ENCODE peak calls at places on chromosomes 3 and 15, in four cellular contexts. Q is tibial nerve, I is brain microvascular endothelial cell, U is GM12865. V is an unnamed sample.

GRCh38 chr15:68106656-68107055 is 52.5 kb downstream of the PIAS1 start:
- DNase-seq in Q (no peak), I (peak), U (no peak), V (no peak)

GRCh38 chr15:40282870-40283614 is at the start of gene ANKRD63:
- DNase-seq in Q (no peak), I (no peak), U (no peak), V (no peak)

GRCh38 chr15:28786521-28786920 is 61.9 kb downstream of the GOLGA6L7 start:
- DNase-seq in Q (no peak), I (no peak), U (no peak), V (no peak)

GRCh38 chr3:30258426-30259392 is 347.7 kb upstream of the TGFBR2 start:
- DNase-seq in Q (no peak), I (no peak), U (no peak), V (no peak)

GRCh38 chr3:38084019-38084968 is 45.3 kb downstream of the DLEC1 start:
- DNase-seq in Q (no peak), I (no peak), U (peak), V (no peak)

GRCh38 chr3:120766576-120766975 is 24.0 kb downstream of the GTF2E1 start:
- DNase-seq in Q (no peak), I (no peak), U (no peak), V (no peak)

GRCh38 chr3:17442332-17443049 is 299.9 kb downstream of the TBC1D5 start:
- DNase-seq in Q (no peak), I (peak), U (no peak), V (no peak)

GRCh38 chr15:74007820-74008371 is 13.4 kb downstream of the PML start:
- DNase-seq in Q (no peak), I (no peak), U (peak), V (no peak)

GRCh38 chr3:109109574-109109973 is 8.4 kb downstream of the MORC1 start:
- DNase-seq in Q (no peak), I (no peak), U (no peak), V (no peak)

GRCh38 chr15:69117431-69117841 is 43.0 kb upstream of the GLCE start:
- DNase-seq in Q (no peak), I (no peak), U (no peak), V (no peak)

GRCh38 chr3:88434001-88434400 is 284.2 kb downstream of the C3orf38 start:
- DNase-seq in Q (no peak), I (no peak), U (peak), V (no peak)

GRCh38 chr3:32203854-32204253 is 34.6 kb upstream of the CMTM8 start:
- DNase-seq in Q (no peak), I (peak), U (no peak), V (no peak)

GRCh38 chr3:62171789-62172188 is 201.6 kb downstream of the FEZF2 start:
- DNase-seq in Q (no peak), I (no peak), U (no peak), V (no peak)

GRCh38 chr3:148227534-148227933 is 470.2 kb upstream of the AGTR1 start:
- DNase-seq in Q (no peak), I (peak), U (no peak), V (no peak)

GRCh38 chr3:196055683-196056270 is 26.1 kb downstream of the TFRC start:
- DNase-seq in Q (no peak), I (no peak), U (no peak), V (no peak)

GRCh38 chr3:73848173-73848751 is 223.5 kb upstream of the PDZRN3 start:
- DNase-seq in Q (no peak), I (peak), U (peak), V (no peak)

GRCh38 chr3:30471076-30471475 is 135.3 kb upstream of the TGFBR2 start:
- DNase-seq in Q (no peak), I (no peak), U (no peak), V (no peak)

GRCh38 chr3:48130321-48130881 is 57.8 kb downstream of the CDC25A start:
- DNase-seq in Q (peak), I (peak), U (no peak), V (no peak)

GRCh38 chr15:84840741-84841429 is 23.7 kb downstream of the ALPK3 start:
- DNase-seq in Q (no peak), I (no peak), U (no peak), V (no peak)

GRCh38 chr15:68764090-68764489 is 56.6 kb downstream of the ANP32A start:
- DNase-seq in Q (no peak), I (no peak), U (no peak), V (no peak)

GRCh38 chr3:190003730-190004129 is 117.0 kb downstream of the P3H2 start:
- DNase-seq in Q (no peak), I (peak), U (no peak), V (no peak)

GRCh38 chr3:106533097-106533496 is 664.3 kb upstream of the CBLB start:
- DNase-seq in Q (no peak), I (no peak), U (no peak), V (no peak)

GRCh38 chr3:29668728-29669127 is 387.9 kb downstream of the RBMS3 start:
- DNase-seq in Q (no peak), I (no peak), U (no peak), V (no peak)

GRCh38 chr3:151906751-151907150 is 33.3 kb downstream of the SUCNR1 start:
- DNase-seq in Q (no peak), I (no peak), U (no peak), V (no peak)

GRCh38 chr15:76576526-76577279 is 240.1 kb downstream of the ISL2 start:
- DNase-seq in Q (peak), I (peak), U (peak), V (no peak)

GRCh38 chr3:59318881-59319280 is 269.1 kb upstream of the CFAP20DC start:
- DNase-seq in Q (no peak), I (peak), U (no peak), V (no peak)

GRCh38 chr15:65286704-65287514 is at the start of gene PARP16:
- DNase-seq in Q (peak), I (peak), U (peak), V (peak)
- TF ChIP-seq CTCF in Q (peak), I (peak), U (peak), V (peak)

GRCh38 chr3:12810013-12810780 is 13.7 kb downstream of the CAND2 start:
- DNase-seq in Q (peak), I (peak), U (peak), V (peak)
- TF ChIP-seq CTCF in Q (peak), I (peak), U (peak), V (peak)

DNA sequence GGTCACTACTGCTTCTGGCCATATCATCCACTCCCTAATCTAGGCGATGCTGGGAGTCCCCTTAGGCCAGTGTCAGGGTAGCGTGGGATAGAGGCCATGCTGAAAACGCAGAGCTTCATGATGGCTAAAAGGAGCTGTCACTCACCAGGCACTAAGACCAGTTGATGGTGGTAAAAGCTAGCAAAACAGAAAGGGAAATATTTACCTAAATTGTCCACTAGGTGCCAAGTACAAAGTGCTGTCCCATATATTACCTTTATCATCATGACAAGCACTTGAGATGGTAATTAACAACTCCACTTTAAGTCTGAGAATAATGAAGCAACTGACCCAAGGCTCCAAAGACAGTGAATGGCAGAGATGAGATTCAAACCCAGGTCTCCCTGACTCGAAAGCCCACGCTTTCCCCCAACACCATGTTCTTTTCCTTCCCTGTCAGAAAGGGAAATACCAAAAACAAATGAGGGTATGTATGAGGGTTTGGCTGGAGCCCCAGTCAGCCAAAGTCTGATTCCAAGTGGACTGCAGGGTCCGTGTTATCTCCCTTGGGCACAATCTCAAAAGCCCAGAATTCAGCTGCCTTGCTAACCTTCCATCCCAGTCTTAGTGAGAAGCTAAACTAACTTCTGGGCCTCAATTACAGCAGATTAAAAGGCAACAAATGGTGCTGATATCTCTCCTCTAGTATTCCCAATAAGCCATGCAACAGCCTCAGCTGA is 84.7 kb downstream of the RBPMS2 start:
- DNase-seq in Q (no peak), I (no peak), U (no peak), V (no peak)
- TF ChIP-seq CTCF in Q (no peak), I (no peak), U (peak), V (no peak)

DNA sequence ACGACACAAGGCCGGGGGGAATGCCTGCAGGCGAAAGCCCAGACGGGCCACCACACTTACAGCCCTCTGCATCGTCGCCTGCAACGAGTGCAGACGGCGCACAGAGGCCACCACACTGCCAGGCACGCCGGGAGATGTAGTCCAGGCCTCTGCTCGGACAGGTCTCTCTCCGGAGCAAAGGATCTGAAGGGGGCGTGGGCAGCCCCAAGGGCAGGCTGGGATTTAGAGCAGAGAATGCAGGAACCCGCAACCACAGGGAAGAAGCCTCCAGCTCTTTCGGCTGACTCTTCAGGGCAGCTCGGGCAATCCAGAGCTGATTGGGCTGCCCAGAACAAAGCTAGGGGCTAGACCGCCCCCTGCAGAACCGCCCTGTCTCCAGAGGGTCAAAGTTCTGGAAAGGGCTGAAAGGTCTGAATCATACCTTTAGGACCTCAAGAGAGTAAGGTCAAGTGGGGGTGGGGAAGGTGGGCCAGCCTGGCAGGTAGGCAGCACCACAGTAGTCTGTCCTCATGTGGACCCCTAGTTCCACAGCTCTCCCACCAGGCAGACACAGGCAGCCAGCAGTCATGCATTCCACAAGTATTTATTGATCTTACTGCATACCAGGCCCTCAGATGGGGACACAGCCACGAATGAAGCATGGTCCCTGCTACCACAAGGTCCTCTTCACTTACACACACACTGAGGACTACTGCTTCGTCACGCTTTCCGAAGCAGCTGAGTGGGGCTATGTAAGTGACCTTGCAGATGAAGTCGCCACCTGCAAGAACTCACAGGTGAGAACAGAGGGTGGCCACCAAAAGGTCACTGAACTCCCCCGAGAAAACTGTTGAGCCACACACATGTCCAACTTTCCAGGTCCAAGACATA is at the start of gene AMT:
- DNase-seq in Q (no peak), I (no peak), U (no peak), V (no peak)
- TF ChIP-seq CTCF in Q (no peak), I (no peak), U (no peak), V (no peak)

GRCh38 chr3:28273837-28274236 is 32.4 kb downstream of the CMC1 start:
- DNase-seq in Q (no peak), I (no peak), U (no peak), V (no peak)

GRCh38 chr3:28268989-28269388 is 27.6 kb downstream of the CMC1 start:
- DNase-seq in Q (no peak), I (no peak), U (no peak), V (no peak)

DNA sequence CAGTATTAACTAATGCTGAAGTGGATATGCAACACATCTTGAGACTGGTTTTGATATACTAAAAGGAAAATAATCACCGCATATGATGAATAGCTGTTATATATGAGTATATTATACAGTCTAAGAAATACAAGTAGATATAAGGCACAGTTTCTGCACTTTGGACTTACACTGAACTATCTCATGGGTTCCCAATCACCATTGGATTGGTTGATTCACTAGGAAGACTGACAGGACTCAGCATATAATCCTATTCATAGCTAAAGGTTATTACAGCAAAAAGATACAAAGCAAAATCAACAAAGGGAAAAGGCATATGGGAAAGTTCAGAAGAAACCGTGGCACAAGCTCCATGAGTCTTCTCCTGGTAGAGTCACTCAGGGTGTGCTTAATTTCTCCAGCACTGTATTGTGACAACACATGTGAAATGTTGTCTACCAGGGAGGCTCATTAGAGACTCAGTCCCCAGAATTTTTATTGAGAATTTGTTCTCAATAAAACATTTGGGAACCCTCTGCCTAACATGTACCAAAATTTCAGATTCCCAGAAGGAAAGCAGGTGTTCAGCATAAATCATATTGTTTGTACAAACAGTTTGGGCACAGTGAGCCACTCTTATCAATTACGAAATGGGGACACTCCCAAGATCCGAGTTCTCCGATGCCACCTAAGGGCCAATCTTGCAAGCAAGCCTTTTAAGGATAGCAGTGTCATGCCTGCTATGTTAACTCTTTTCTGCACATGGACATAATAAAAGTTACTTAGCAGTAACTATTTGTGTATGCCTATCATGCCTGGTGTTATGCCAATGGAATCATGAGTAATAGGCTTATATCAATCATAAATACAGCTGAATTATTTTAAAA is 26.8 kb downstream of the CMC1 start:
- DNase-seq in Q (no peak), I (no peak), U (no peak), V (no peak)
- TF ChIP-seq CTCF in Q (no peak), I (no peak), U (no peak), V (no peak)

GRCh38 chr3:14411988-14412387 is 9.6 kb downstream of the SLC6A6 start:
- DNase-seq in Q (no peak), I (no peak), U (no peak), V (no peak)
- TF ChIP-seq CTCF in Q (no peak), I (peak), U (no peak), V (no peak)

DNA sequence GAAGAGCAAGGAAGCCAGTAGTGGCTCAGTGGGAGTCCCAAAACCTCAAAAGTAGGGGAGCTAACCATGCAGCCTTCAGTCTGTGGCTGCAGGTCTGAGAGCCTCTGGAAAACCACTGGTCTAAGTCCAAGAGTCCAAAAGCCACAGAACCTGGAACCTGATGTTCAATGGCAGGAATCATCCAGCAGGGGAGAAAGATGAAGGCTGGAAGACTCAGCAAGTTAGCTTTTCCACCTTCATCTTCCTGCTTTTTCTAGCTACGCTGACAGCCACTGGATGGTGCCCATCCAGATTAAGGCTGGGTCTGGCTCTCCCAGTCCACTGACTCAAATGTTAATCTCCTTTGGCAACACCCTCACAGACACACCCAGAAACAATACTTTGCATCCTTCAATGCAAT is 626.3 kb downstream of the NAALADL2 start:
- DNase-seq in Q (no peak), I (no peak), U (no peak), V (no peak)
- TF ChIP-seq CTCF in Q (no peak), I (no peak), U (no peak), V (no peak)

GRCh38 chr3:112117415-112117814 is 15.6 kb downstream of the GCSAM start:
- DNase-seq in Q (no peak), I (no peak), U (no peak), V (no peak)

GRCh38 chr3:112115806-112116383 is 17.2 kb downstream of the GCSAM start:
- DNase-seq in Q (no peak), I (no peak), U (peak), V (no peak)

GRCh38 chr3:112116777-112117186 is 16.3 kb downstream of the GCSAM start:
- DNase-seq in Q (no peak), I (no peak), U (peak), V (no peak)

GRCh38 chr3:112114558-112115160 is 18.4 kb downstream of the GCSAM start:
- DNase-seq in Q (no peak), I (no peak), U (peak), V (no peak)

DNA sequence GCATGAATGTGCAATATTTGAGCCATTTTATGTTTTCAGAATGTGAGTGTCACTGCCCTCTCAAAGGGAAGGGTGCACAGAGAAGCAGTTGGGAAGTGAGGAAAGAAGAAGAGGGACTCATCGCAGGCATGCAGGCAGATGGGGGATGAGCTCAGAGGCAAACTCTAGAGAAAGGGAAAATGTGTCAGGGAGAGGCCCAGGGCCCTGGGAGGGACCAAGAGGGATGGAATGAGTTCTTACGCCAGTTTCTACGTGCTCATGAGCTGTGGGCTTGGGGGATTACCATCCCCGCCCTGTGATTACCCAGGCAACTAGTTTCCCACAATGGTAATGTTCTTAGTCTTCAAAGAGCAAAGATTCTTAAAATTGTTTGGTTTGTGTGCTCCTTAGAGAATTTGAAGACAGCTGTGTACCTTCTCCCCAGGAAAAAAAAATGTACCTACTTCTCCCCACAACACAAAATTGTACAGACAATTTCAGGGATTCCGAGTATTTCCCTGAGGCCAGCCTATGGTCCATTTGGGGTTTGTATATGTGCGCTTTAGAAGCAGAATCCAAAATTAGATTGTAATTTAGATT is 17.8 kb downstream of the GCSAM start:
- DNase-seq in Q (no peak), I (no peak), U (peak), V (no peak)
- TF ChIP-seq CTCF in Q (no peak), I (no peak), U (no peak), V (no peak)

DNA sequence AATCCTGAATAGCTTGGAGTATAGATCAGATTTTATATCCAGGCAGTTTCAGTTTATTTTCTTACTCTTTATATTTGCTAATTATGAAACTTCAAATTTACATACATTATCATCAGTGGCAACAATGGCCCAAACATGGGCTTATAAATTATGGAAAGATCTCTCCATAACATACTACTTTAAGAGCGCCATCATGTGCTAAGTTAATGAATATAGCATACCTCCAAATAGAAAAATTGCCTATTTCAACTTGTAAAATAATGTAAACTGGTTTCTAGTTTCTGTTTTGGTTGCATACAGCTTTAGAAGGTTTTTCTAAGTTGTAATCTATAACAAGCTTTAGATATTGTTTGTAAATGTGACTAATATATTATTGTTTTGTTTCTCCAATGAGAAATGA is 531.3 kb upstream of the UBE2E2 start:
- DNase-seq in Q (no peak), I (no peak), U (no peak), V (no peak)
- TF ChIP-seq CTCF in Q (no peak), I (no peak), U (no peak), V (no peak)

GRCh38 chr3:60756231-60756630 is 495.0 kb downstream of the FHIT start:
- DNase-seq in Q (no peak), I (no peak), U (no peak), V (no peak)

GRCh38 chr3:60752800-60753199 is 498.5 kb downstream of the FHIT start:
- DNase-seq in Q (no peak), I (no peak), U (no peak), V (no peak)

GRCh38 chr3:60756636-60757035 is 494.6 kb downstream of the FHIT start:
- DNase-seq in Q (no peak), I (no peak), U (no peak), V (no peak)

GRCh38 chr3:60754617-60755016 is 496.6 kb downstream of the FHIT start:
- DNase-seq in Q (no peak), I (no peak), U (no peak), V (no peak)

DNA sequence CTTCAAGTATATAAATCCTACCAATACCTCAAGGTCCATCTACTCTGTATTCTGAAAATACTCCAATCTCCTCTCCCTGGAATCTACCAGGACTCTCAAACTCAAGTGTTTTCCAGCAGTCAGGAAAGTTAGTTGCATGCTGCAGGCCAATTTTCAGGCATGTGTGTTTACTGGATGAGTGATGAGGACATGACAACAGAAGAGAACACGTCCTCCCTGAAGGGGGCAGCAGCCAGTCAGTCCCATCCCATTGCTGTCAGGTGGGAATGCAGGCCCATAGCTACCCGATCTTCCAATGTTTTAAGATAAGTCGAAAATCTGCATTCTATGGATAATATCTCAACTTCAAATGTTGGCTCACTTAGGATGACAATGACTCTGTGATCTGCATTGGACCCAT is 496.2 kb downstream of the FHIT start:
- DNase-seq in Q (no peak), I (no peak), U (peak), V (no peak)
- TF ChIP-seq CTCF in Q (no peak), I (peak), U (peak), V (no peak)